ENCODE peak calls at places on chromosomes 6 and 20, in ten cellular contexts. L is ovary, X is HepG2, T is A549, U is sigmoid colon, Z is stomach, G is H1, E is suprapubic skin, F is transverse colon, M is SK-N-SH. H is an unnamed sample.

GRCh38 chr6:35673755-35674154 is 15.0 kb downstream of the FKBP5 start:
- DNase-seq in L (no peak), X (no peak), T (no peak), U (no peak), Z (no peak), G (no peak), E (no peak), F (no peak), M (no peak), H (no peak)

GRCh38 chr20:32968833-32969241 is 35.4 kb downstream of the SUN5 start:
- DNase-seq in L (no peak), X (no peak), T (no peak), U (peak; percentile 35), Z (no peak), G (no peak), E (peak; percentile 26), F (no peak), M (no peak), H (no peak)

GRCh38 chr6:122770835-122771601 is 8.5 kb upstream of the FABP7 start:
- DNase-seq in L (no peak), X (peak; percentile 25), T (no peak), U (no peak), Z (no peak), G (no peak), E (no peak), F (no peak), M (no peak), H (no peak)

GRCh38 chr20:46036370-46036769 is 7.4 kb downstream of the SLC12A5 start:
- DNase-seq in L (no peak), X (no peak), T (no peak), U (no peak), Z (no peak), G (no peak), E (no peak), F (no peak), M (no peak), H (no peak)

GRCh38 chr6:56361812-56362211 is 114.4 kb upstream of the COL21A1 start:
- DNase-seq in L (no peak), X (no peak), T (no peak), U (no peak), Z (no peak), G (no peak), E (no peak), F (no peak), M (no peak), H (no peak)

GRCh38 chr6:119541132-119541905 is 191.8 kb upstream of the MAN1A1 start:
- DNase-seq in L (no peak), X (no peak), T (peak; percentile 33), U (no peak), Z (no peak), G (no peak), E (no peak), F (no peak), M (peak; percentile 4), H (no peak)

GRCh38 chr20:32762754-32763201 is 593 bp downstream of the DNMT3B start:
- DNase-seq in L (no peak), X (no peak), T (no peak), U (no peak), Z (no peak), G (no peak), E (no peak), F (no peak), M (peak; percentile 78), H (no peak)

GRCh38 chr20:53190225-53190624 is 218.1 kb downstream of the TSHZ2 start:
- DNase-seq in L (no peak), X (no peak), T (no peak), U (no peak), Z (no peak), G (no peak), E (no peak), F (no peak), M (no peak), H (no peak)

GRCh38 chr6:159852877-159853276 is 37.9 kb upstream of the MAS1 start:
- DNase-seq in L (no peak), X (no peak), T (peak; percentile 12), U (no peak), Z (no peak), G (no peak), E (no peak), F (no peak), M (no peak), H (no peak)

GRCh38 chr6:158916638-158917037 is 83.4 kb downstream of the RSPH3 start:
- DNase-seq in L (no peak), X (no peak), T (no peak), U (peak; percentile 79), Z (no peak), G (no peak), E (no peak), F (no peak), M (no peak), H (peak; percentile 22)

GRCh38 chr6:128144320-128144719 is 243.5 kb upstream of the THEMIS start:
- DNase-seq in L (no peak), X (no peak), T (no peak), U (no peak), Z (no peak), G (no peak), E (no peak), F (no peak), M (no peak), H (no peak)

GRCh38 chr6:57305754-57306153 is 11.7 kb upstream of the PRIM2 start:
- DNase-seq in L (no peak), X (no peak), T (no peak), U (no peak), Z (no peak), G (no peak), E (no peak), F (no peak), M (no peak), H (no peak)

GRCh38 chr20:44776977-44777376 is 31.3 kb downstream of the KCNK15 start:
- DNase-seq in L (no peak), X (peak; percentile 31), T (peak; percentile 18), U (no peak), Z (no peak), G (no peak), E (no peak), F (no peak), M (no peak), H (no peak)

GRCh38 chr6:106872044-106872443 is 102.5 kb downstream of the CD24 start:
- DNase-seq in L (no peak), X (no peak), T (no peak), U (no peak), Z (no peak), G (no peak), E (no peak), F (no peak), M (peak; percentile 66), H (no peak)

GRCh38 chr20:57947421-57948176 is 237.8 kb upstream of the PMEPA1 start:
- DNase-seq in L (no peak), X (no peak), T (no peak), U (no peak), Z (no peak), G (no peak), E (no peak), F (no peak), M (no peak), H (no peak)
- TF ChIP-seq EP300 in L (no peak), X (no peak), T (no peak), U (no peak), Z (no peak), G (no peak), E (no peak), F (no peak), M (peak; percentile 11), H (no peak)

GRCh38 chr6:78810146-78810545 is 57.2 kb upstream of the IRAK1BP1 start:
- DNase-seq in L (no peak), X (peak; percentile 21), T (peak; percentile 23), U (no peak), Z (no peak), G (no peak), E (no peak), F (peak; percentile 15), M (peak; percentile 41), H (no peak)
- TF ChIP-seq CTCF in L (no peak), X (peak; percentile 77), T (peak; percentile 32), U (no peak), Z (no peak), G (peak; percentile 73), E (no peak), F (peak; percentile 37), M (peak; percentile 74), H (no peak)

GRCh38 chr6:47630587-47630986 is 67.8 kb upstream of the ADGRF4 start:
- DNase-seq in L (no peak), X (no peak), T (no peak), U (no peak), Z (no peak), G (no peak), E (no peak), F (no peak), M (no peak), H (no peak)

GRCh38 chr6:47629954-47630353 is 68.4 kb upstream of the ADGRF4 start:
- DNase-seq in L (no peak), X (no peak), T (no peak), U (no peak), Z (no peak), G (no peak), E (no peak), F (no peak), M (no peak), H (no peak)

GRCh38 chr6:47631248-47632196 is 66.9 kb upstream of the ADGRF4 start:
- DNase-seq in L (no peak), X (peak; percentile 66), T (peak; percentile 50), U (no peak), Z (no peak), G (peak; percentile 23), E (no peak), F (no peak), M (peak; percentile 19), H (no peak)

GRCh38 chr6:47634210-47635047 is 64.0 kb upstream of the ADGRF4 start:
- DNase-seq in L (no peak), X (no peak), T (no peak), U (no peak), Z (no peak), G (no peak), E (no peak), F (peak; percentile 72), M (no peak), H (no peak)

GRCh38 chr6:47633141-47633540 is 65.2 kb upstream of the ADGRF4 start:
- DNase-seq in L (no peak), X (no peak), T (peak; percentile 21), U (no peak), Z (no peak), G (no peak), E (no peak), F (no peak), M (peak; percentile 43), H (no peak)
- TF ChIP-seq EP300 in L (no peak), X (no peak), T (no peak), U (no peak), Z (no peak), G (no peak), E (no peak), F (no peak), M (no peak), H (no peak)

DNA sequence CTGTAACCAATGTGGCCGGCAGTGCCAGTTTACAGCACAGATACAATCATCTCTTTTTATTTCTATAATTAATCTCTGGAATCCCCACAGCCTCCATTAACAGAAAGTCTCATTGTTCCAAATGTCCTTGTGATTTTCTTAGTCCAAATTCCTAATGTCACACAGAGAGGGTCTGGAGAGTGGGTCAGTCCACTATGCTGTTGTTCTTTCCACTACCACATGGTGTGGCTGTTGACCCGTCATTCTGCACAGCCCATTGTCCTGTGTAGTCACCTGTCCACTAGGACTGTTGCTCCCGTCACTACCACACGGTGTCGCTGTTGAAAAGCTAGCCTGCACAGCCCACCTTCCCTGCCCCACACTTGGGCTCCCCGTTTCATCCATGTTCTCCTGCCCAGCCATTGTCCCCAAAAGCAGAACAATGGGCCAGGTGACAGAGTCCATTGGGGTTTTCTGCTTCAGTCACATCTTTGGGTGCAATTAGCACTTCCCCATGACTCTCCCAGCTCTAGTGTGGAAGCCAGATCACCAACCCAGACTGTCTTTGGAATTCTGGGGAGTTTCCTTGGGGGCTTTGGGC is 8.6 kb upstream of the LBP start:
- DNase-seq in L (peak; percentile 55), X (peak; percentile 72), T (peak; percentile 84), U (no peak), Z (no peak), G (peak; percentile 79), E (no peak), F (no peak), M (peak; percentile 30), H (no peak)
- TF ChIP-seq CTCF in L (no peak), X (peak; percentile 92), T (peak; percentile 45), U (no peak), Z (no peak), G (peak; percentile 99), E (no peak), F (no peak), M (no peak), H (peak; percentile 37)